ENCODE peak calls at places on chromosome 18, in nine cellular contexts. J is AG10803, A is left ventricle myocardium inferior, E is psoas muscle, K is WERI-Rb-1, L is foreskin fibroblast, T is progenitor cell of endocrine pancreas, I is neural progenitor cell, M is Panc1. B is an unnamed sample.

GRCh38 chr18:26103579-26103978 is 13.2 kb upstream of the SS18 start:
- DNase-seq in E (no peak), K (peak), T (no peak), I (peak), J (no peak), L (no peak), A (no peak), M (no peak), B (peak)

GRCh38 chr18:37019157-37019571 is 190.2 kb downstream of the KIAA1328 start:
- DNase-seq in K (peak), M (no peak), L (peak), A (no peak), I (peak), T (no peak), E (no peak), J (peak), B (peak)

GRCh38 chr18:72830109-72830508 is 37.7 kb downstream of the NETO1 start:
- DNase-seq in I (peak), M (no peak), A (peak), E (no peak), J (peak), K (no peak), T (peak), L (peak), B (peak)

GRCh38 chr18:25743661-25744151 is 346.7 kb downstream of the SS18 start:
- DNase-seq in T (no peak), A (no peak), E (no peak), K (peak), M (no peak), I (peak), L (no peak), J (no peak), B (no peak)

GRCh38 chr18:75141734-75142133 is 67.2 kb downstream of the PTGR3 start:
- DNase-seq in A (no peak), M (no peak), L (no peak), I (no peak), E (no peak), K (peak), J (no peak), T (no peak), B (no peak)

GRCh38 chr18:36993068-36993467 is 164.1 kb downstream of the KIAA1328 start:
- DNase-seq in J (peak), A (no peak), M (no peak), E (no peak), T (no peak), K (no peak), L (peak), I (no peak), B (no peak)

GRCh38 chr18:55605820-55606252 is 17.8 kb upstream of the TCF4 start:
- DNase-seq in J (no peak), A (no peak), L (no peak), T (no peak), E (no peak), K (no peak), I (no peak), M (no peak), B (no peak)

GRCh38 chr18:6729247-6730091 is at the start of gene ARHGAP28:
- DNase-seq in M (no peak), J (peak), T (peak), I (peak), A (peak), E (peak), L (peak), K (peak), B (peak)

GRCh38 chr18:13103366-13103765 is 112.2 kb downstream of the CEP192 start:
- DNase-seq in M (no peak), J (no peak), K (no peak), I (no peak), E (no peak), L (no peak), A (no peak), T (no peak), B (no peak)

GRCh38 chr18:58615150-58616132 is 13.4 kb downstream of the ALPK2 start:
- DNase-seq in T (no peak), E (no peak), L (no peak), I (no peak), M (no peak), A (no peak), J (no peak), K (no peak), B (no peak)

GRCh38 chr18:27057459-27058302 is 127.4 kb downstream of the CHST9 start:
- DNase-seq in I (no peak), K (no peak), A (peak), L (no peak), J (no peak), E (no peak), M (no peak), T (no peak), B (no peak)

GRCh38 chr18:54278615-54279014 is 9.3 kb downstream of the POLI start:
- DNase-seq in M (no peak), K (no peak), T (no peak), L (no peak), I (no peak), E (no peak), A (no peak), J (no peak), B (no peak)

GRCh38 chr18:77167276-77167675 is 34.7 kb upstream of the MBP start:
- DNase-seq in T (no peak), I (no peak), M (no peak), J (peak), L (peak), K (no peak), E (no peak), A (no peak), B (no peak)

GRCh38 chr18:78238404-78239089 is 741.1 kb upstream of the SALL3 start:
- DNase-seq in A (no peak), K (no peak), L (no peak), M (no peak), T (no peak), J (no peak), E (no peak), I (peak), B (no peak)

GRCh38 chr18:56475250-56475649 is 163.1 kb downstream of the TXNL1 start:
- DNase-seq in I (no peak), K (no peak), E (no peak), T (no peak), L (no peak), A (no peak), J (peak), M (no peak), B (no peak)

GRCh38 chr18:79381811-79382311 is 13.9 kb upstream of the NFATC1 start:
- DNase-seq in T (no peak), J (no peak), A (no peak), I (no peak), M (no peak), L (no peak), K (no peak), E (no peak), B (no peak)

GRCh38 chr18:54608008-54608642 is 17.1 kb downstream of the DYNAP start:
- DNase-seq in K (no peak), T (no peak), A (no peak), L (peak), M (no peak), J (peak), I (no peak), E (no peak), B (no peak)

GRCh38 chr18:59142274-59142673 is 2.6 kb downstream of the SEC11C start:
- DNase-seq in A (no peak), M (no peak), E (no peak), J (no peak), T (no peak), K (no peak), L (no peak), I (no peak), B (no peak)

GRCh38 chr18:39724652-39725051 is 2159.1 kb upstream of the CELF4 start:
- DNase-seq in K (no peak), E (no peak), M (no peak), J (no peak), L (no peak), A (no peak), I (no peak), T (no peak), B (no peak)

GRCh38 chr18:10379511-10379910 is 74.9 kb upstream of the APCDD1 start:
- DNase-seq in A (no peak), E (no peak), J (peak), L (peak), M (no peak), I (no peak), K (no peak), T (no peak), B (no peak)

GRCh38 chr18:5891361-5892215 is 3.7 kb downstream of the TMEM200C start:
- DNase-seq in E (peak), M (no peak), I (no peak), J (no peak), L (no peak), K (no peak), A (no peak), T (no peak), B (no peak)

GRCh38 chr18:43563780-43564179 is 286.5 kb upstream of the SYT4 start:
- DNase-seq in J (peak), K (peak), T (no peak), M (no peak), I (peak), A (no peak), L (peak), E (no peak), B (peak)

GRCh38 chr18:55642191-55642590 is 54.2 kb upstream of the TCF4 start:
- DNase-seq in I (no peak), L (no peak), A (no peak), T (no peak), K (no peak), E (no peak), J (no peak), M (no peak), B (no peak)

GRCh38 chr18:67710639-67711038 is 194.1 kb upstream of the DSEL start:
- DNase-seq in I (peak), A (no peak), E (no peak), L (no peak), K (peak), T (no peak), J (no peak), M (no peak), B (peak)
- TF ChIP-seq CTCF in I (peak), A (no peak), E (no peak), L (no peak), K (peak), T (peak), J (no peak), M (peak), B (peak)

GRCh38 chr18:63850636-63851035 is 36.9 kb upstream of the SERPINB2 start:
- DNase-seq in K (no peak), E (no peak), M (no peak), A (no peak), L (no peak), T (no peak), J (no peak), I (no peak), B (no peak)

GRCh38 chr18:63844254-63844653 is 43.3 kb upstream of the SERPINB2 start:
- DNase-seq in J (peak), I (peak), T (no peak), L (peak), M (no peak), E (no peak), K (no peak), A (no peak), B (no peak)

GRCh38 chr18:63848159-63848558 is 39.3 kb upstream of the SERPINB2 start:
- DNase-seq in J (peak), A (no peak), L (peak), I (peak), K (peak), M (no peak), T (no peak), E (no peak), B (peak)

DNA sequence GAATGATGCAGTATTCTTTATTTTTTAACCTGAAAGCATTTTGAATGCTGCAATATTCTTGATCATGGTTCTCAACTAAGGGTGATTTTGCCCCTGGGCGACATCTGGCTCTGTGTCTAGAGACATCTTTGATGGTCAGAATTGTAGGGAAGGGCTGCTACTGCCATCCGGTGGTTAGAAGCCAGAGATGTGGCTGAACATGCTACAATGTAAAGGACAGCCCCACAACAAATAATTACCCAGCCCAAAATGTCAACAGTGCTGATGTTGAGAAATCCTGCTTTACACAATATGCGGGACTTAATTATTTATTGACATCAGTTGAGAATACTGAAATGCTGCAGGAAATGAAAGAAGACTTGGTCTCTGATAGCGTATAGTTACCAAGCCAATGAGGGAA is 37.5 kb upstream of the SERPINB2 start:
- DNase-seq in L (peak), J (peak), A (no peak), I (peak), K (peak), M (no peak), T (no peak), E (no peak), B (peak)
- TF ChIP-seq CTCF in L (peak), J (peak), A (peak), I (peak), K (peak), M (peak), T (peak), E (no peak), B (peak)

GRCh38 chr18:22924589-22924988 is 8.5 kb upstream of the RBBP8 start:
- DNase-seq in J (no peak), K (no peak), E (no peak), I (no peak), M (no peak), T (no peak), L (no peak), A (no peak), B (no peak)

GRCh38 chr18:22921762-22922161 is 11.4 kb upstream of the RBBP8 start:
- DNase-seq in M (no peak), J (no peak), L (no peak), E (no peak), T (no peak), A (no peak), I (no peak), K (no peak), B (no peak)

GRCh38 chr18:22930089-22930713 is 2.9 kb upstream of the RBBP8 start:
- DNase-seq in T (peak), J (peak), K (peak), A (peak), M (peak), E (peak), I (peak), L (peak), B (peak)

GRCh38 chr18:22926454-22926853 is 6.7 kb upstream of the RBBP8 start:
- DNase-seq in T (no peak), K (no peak), I (no peak), L (no peak), A (no peak), J (no peak), E (no peak), M (no peak), B (no peak)
- TF ChIP-seq CTCF in T (no peak), K (no peak), I (no peak), L (no peak), A (no peak), J (no peak), E (no peak), M (no peak), B (no peak)

DNA sequence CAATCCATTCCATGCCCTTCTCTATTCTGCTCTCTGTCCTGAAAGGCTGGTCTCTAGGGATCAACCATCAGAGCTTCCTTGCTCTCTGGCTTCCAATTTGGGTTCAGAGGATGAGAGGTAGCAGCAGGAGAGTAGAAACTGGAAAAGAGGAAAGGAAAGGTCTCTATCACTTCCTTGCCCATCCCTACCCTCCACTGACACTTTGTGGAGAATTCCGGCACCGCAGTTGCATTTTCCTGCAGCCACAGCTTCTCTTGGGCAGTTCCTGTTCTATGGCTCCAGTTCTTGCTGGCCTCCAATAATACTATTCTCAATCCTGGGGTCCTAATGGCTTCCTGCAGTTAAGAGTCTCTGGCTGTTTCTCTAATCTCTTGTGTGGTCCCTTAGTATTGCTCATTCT is 13.3 kb upstream of the IMPACT start:
- DNase-seq in I (peak), J (peak), A (no peak), E (no peak), T (no peak), M (no peak), K (peak), L (peak), B (peak)
- TF ChIP-seq CTCF in I (peak), J (peak), A (peak), E (no peak), T (no peak), M (peak), K (peak), L (peak), B (no peak)

B was measured in endothelial cell.